ENCODE peak calls at places on chromosomes 5 and 9, in five cellular contexts. G is T-helper 22 cell, P is hepatic stellate cell, O is tibial nerve, L is skeletal muscle cell. M is an unnamed sample.

GRCh38 chr9:122931851-122932199 is 513 bp upstream of the ZBTB26 start:
- DNase-seq in G (no peak), P (no peak), O (no peak), L (no peak), M (peak)

GRCh38 chr5:173020643-173021042 is 35.5 kb upstream of the CREBRF start:
- DNase-seq in G (no peak), P (no peak), O (no peak), L (no peak), M (no peak)

GRCh38 chr5:130874861-130875419 is 290.1 kb downstream of the HINT1 start:
- DNase-seq in G (no peak), P (no peak), O (no peak), L (no peak), M (no peak)

GRCh38 chr9:34240021-34240420 is 61.2 kb downstream of the UBAP1 start:
- DNase-seq in G (no peak), P (no peak), O (no peak), L (no peak), M (peak)

GRCh38 chr5:169695919-169696490 is 58.9 kb downstream of the DOCK2 start:
- DNase-seq in G (no peak), P (peak), O (no peak), L (peak), M (peak)

GRCh38 chr5:148000036-148000435 is 63.7 kb upstream of the SPINK5 start:
- DNase-seq in G (no peak), P (no peak), O (no peak), L (no peak), M (no peak)

GRCh38 chr5:77369566-77369965 is 122.5 kb downstream of the WDR41 start:
- DNase-seq in G (no peak), P (no peak), O (no peak), L (no peak), M (no peak)

GRCh38 chr5:33257807-33258491 is 182.8 kb upstream of the TARS1 start:
- DNase-seq in G (no peak), P (peak), O (no peak), L (peak), M (peak)

GRCh38 chr9:76297721-76298239 is 96.4 kb downstream of the RFK start:
- DNase-seq in G (no peak), P (no peak), O (peak), L (peak), M (peak)

GRCh38 chr9:112273826-112274225 is 59.6 kb downstream of the PTBP3 start:
- DNase-seq in G (no peak), P (no peak), O (no peak), L (no peak), M (no peak)

GRCh38 chr9:98330831-98331230 is 75.4 kb upstream of the TBC1D2 start:
- DNase-seq in G (no peak), P (no peak), O (no peak), L (no peak), M (peak)

M was measured in dermis blood vessel endothelial cell.